ENCODE peak calls at places on chromosomes 12 and 14, in four cellular contexts. R is GM12865, E is neuronal stem cell, P is GM23338. V is an unnamed sample.

GRCh38 chr14:23383041-23383440 is 6.2 kb downstream of the CMTM5 start:
- DNase-seq in P (no peak), R (no peak), E (no peak), V (no peak)

GRCh38 chr12:42757735-42758134 is 168.2 kb upstream of the PRICKLE1 start:
- DNase-seq in E (no peak), P (no peak), R (no peak), V (no peak)

GRCh38 chr12:116201908-116202307 is 75.6 kb downstream of the MED13L start:
- DNase-seq in P (no peak), R (no peak), E (no peak), V (no peak)

GRCh38 chr12:18643673-18644072 is 94.1 kb downstream of the PLCZ1 start:
- DNase-seq in E (no peak), R (no peak), P (no peak), V (peak)

GRCh38 chr14:49692191-49692757 is 646 bp upstream of the KLHDC1 start:
- DNase-seq in E (no peak), R (no peak), P (no peak), V (no peak)

GRCh38 chr14:52703225-52703624 is 3.8 kb upstream of the PSMC6 start:
- DNase-seq in P (no peak), E (no peak), R (no peak), V (peak)

GRCh38 chr12:46560078-46560477 is 187.5 kb upstream of the SLC38A2 start:
- DNase-seq in P (no peak), R (no peak), E (no peak), V (no peak)

GRCh38 chr12:41092115-41092514 is 96.0 kb upstream of the PDZRN4 start:
- DNase-seq in E (no peak), P (no peak), R (no peak), V (no peak)

GRCh38 chr14:55502746-55503284 is 62.4 kb upstream of the TBPL2 start:
- DNase-seq in R (no peak), E (no peak), P (no peak), V (no peak)

GRCh38 chr12:109678732-109679131 is 34.9 kb upstream of the FAM222A start:
- DNase-seq in R (no peak), P (no peak), E (no peak), V (no peak)

GRCh38 chr12:58142991-58143390 is 201.6 kb downstream of the ATP23 start:
- DNase-seq in R (no peak), P (no peak), E (no peak), V (no peak)

GRCh38 chr14:67240168-67240932 is 885 bp upstream of the PALS1 start:
- DNase-seq in R (peak), E (no peak), P (peak), V (no peak)

GRCh38 chr12:10363922-10364838 is 25.7 kb downstream of the KLRK1 start:
- DNase-seq in R (peak), E (no peak), P (no peak), V (peak)

GRCh38 chr12:122888232-122888752 is 7.6 kb downstream of the VPS37B start:
- DNase-seq in E (no peak), R (peak), P (peak), V (no peak)

GRCh38 chr12:125954362-125954761 is 889.1 kb downstream of the AACS start:
- DNase-seq in P (peak), R (no peak), E (no peak), V (no peak)

GRCh38 chr12:6145584-6145983 is 21.1 kb upstream of the VWF start:
- DNase-seq in P (no peak), E (no peak), R (no peak), V (no peak)

GRCh38 chr12:100842156-100842555 is 47.6 kb downstream of the ANO4 start:
- DNase-seq in R (no peak), E (no peak), P (no peak), V (no peak)

GRCh38 chr14:99146991-99147740 is 124.8 kb downstream of the BCL11B start:
- DNase-seq in R (no peak), E (no peak), P (no peak), V (no peak)

GRCh38 chr12:7450667-7451066 is 6.7 kb upstream of the CD163L1 start:
- DNase-seq in P (peak), R (no peak), E (no peak), V (no peak)

DNA sequence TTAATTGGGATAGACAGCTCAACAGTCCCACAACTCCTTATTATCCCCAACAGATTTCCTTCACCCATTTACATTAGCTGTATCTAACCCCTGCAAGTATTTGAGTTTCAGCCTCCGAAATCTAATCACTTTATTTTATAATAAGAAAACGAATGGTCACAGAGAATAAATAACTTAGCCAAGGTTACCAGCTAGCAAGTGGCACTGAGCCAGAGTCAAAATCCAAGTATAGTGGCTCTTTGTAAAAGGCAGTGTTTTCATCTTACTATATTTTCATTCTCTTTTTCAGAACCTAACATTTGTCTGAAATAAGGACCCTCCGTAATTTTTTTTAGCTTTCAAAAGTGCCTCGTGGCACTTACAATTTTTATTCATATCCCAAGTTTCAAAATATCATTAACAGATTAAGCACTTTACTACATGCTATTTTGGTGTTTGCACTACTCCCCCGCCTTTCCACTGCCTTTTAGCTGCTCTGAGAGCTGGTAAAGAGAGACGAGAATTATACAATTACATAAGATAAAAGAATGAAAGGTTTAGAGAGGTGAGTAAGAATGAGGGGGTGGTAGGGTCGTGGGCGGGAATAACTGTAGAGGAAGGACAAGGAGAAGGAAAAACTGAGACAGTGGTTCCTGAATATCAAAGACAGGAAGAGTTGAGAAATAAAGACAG is 3.7 kb upstream of the USP15 start:
- DNase-seq in P (no peak), E (no peak), R (no peak), V (no peak)
- H3K4me3 ChIP-seq in P (no peak), E (no peak), R (no peak), V (no peak)

GRCh38 chr14:21298358-21298757 is 18.5 kb downstream of the RPGRIP1 start:
- DNase-seq in E (no peak), R (no peak), P (no peak), V (no peak)

GRCh38 chr14:21302013-21302857 is 22.4 kb downstream of the RPGRIP1 start:
- DNase-seq in P (no peak), E (no peak), R (peak), V (no peak)

GRCh38 chr14:21299562-21300130 is 19.8 kb downstream of the RPGRIP1 start:
- DNase-seq in E (no peak), R (no peak), P (peak), V (no peak)

GRCh38 chr14:21300892-21301291 is 21.0 kb downstream of the RPGRIP1 start:
- DNase-seq in P (peak), E (peak), R (peak), V (no peak)
- H3K4me3 ChIP-seq in P (peak), E (peak), R (peak), V (peak)

GRCh38 chr14:34926552-34926951 is 51.4 kb upstream of the BAZ1A start:
- DNase-seq in P (no peak), R (no peak), E (no peak), V (no peak)

GRCh38 chr14:34931206-34931605 is 51.6 kb upstream of the SRP54 start:
- DNase-seq in R (peak), E (no peak), P (peak), V (no peak)

GRCh38 chr14:34935552-34935951 is 47.2 kb upstream of the SRP54 start:
- DNase-seq in E (no peak), R (peak), P (no peak), V (no peak)

GRCh38 chr14:34933301-34933700 is 49.5 kb upstream of the SRP54 start:
- DNase-seq in R (no peak), P (no peak), E (no peak), V (no peak)

GRCh38 chr14:34930591-34931069 is 52.2 kb upstream of the SRP54 start:
- DNase-seq in E (no peak), R (peak), P (no peak), V (no peak)
- H3K4me3 ChIP-seq in E (no peak), R (peak), P (no peak), V (no peak)

GRCh38 chr12:52946334-52946733 is 2.6 kb upstream of the KRT18 start:
- DNase-seq in R (no peak), E (no peak), P (no peak), V (no peak)
- H3K4me3 ChIP-seq in R (no peak), E (no peak), P (peak), V (no peak)

GRCh38 chr14:90991690-90992443 is 68.6 kb downstream of the RPS6KA5 start:
- DNase-seq in P (no peak), R (no peak), E (no peak), V (no peak)
- H3K4me3 ChIP-seq in P (no peak), R (no peak), E (no peak), V (no peak)

GRCh38 chr12:4274396-4274959 is 916 bp downstream of the CCND2 start:
- DNase-seq in E (no peak), P (peak), R (peak), V (no peak)

GRCh38 chr12:4273651-4274395 is at the start of gene CCND2:
- DNase-seq in P (peak), E (peak), R (peak), V (peak)

GRCh38 chr12:4272014-4272975 is 1.3 kb upstream of the CCND2 start:
- DNase-seq in E (peak), P (peak), R (peak), V (peak)

GRCh38 chr12:4271433-4272013 is 2.0 kb upstream of the CCND2 start:
- DNase-seq in R (peak), E (no peak), P (peak), V (no peak)

GRCh38 chr12:4272976-4273650 is 449 bp upstream of the CCND2 start:
- DNase-seq in P (peak), R (no peak), E (no peak), V (no peak)
- H3K4me3 ChIP-seq in P (peak), R (peak), E (peak), V (peak)

GRCh38 chr14:98136420-98136819 is 1135.6 kb downstream of the BCL11B start:
- DNase-seq in P (no peak), E (no peak), R (no peak), V (no peak)
- H3K4me3 ChIP-seq in P (no peak), E (peak), R (no peak), V (no peak)

GRCh38 chr14:61388976-61389576 is 67.7 kb downstream of the PRKCH start:
- DNase-seq in P (no peak), E (no peak), R (no peak), V (no peak)

GRCh38 chr14:61385002-61385685 is 63.8 kb downstream of the PRKCH start:
- DNase-seq in E (no peak), R (peak), P (no peak), V (no peak)

GRCh38 chr14:61386173-61386772 is 64.9 kb downstream of the PRKCH start:
- DNase-seq in E (no peak), P (no peak), R (no peak), V (no peak)

GRCh38 chr14:61388173-61388975 is 67.0 kb downstream of the PRKCH start:
- DNase-seq in R (peak), E (no peak), P (no peak), V (peak)

GRCh38 chr14:61387076-61387475 is 65.7 kb downstream of the PRKCH start:
- DNase-seq in P (no peak), R (no peak), E (no peak), V (no peak)
- H3K4me3 ChIP-seq in P (no peak), R (no peak), E (no peak), V (no peak)

V was measured in skeletal muscle cell.